ENCODE peak calls at places on chromosomes 16 and 17, in seven cellular contexts. M is Right ventricle myocardium superior, W is glutamatergic neuron, B is Calu3, K is GM19239, N is NCI-H1092, Q is GM10248. E is an unnamed sample.

GRCh38 chr16:25063102-25063501 is 47.9 kb upstream of the ARHGAP17 start:
- DNase-seq in N (no peak), M (no peak), Q (peak), B (no peak), W (no peak), K (no peak), E (no peak)

GRCh38 chr16:28192811-28193529 is 18.8 kb downstream of the XPO6 start:
- DNase-seq in M (no peak), N (no peak), B (no peak), K (peak), Q (peak), W (no peak), E (no peak)

GRCh38 chr17:65542595-65542994 is 18.9 kb downstream of the AXIN2 start:
- DNase-seq in Q (no peak), N (no peak), W (no peak), B (no peak), K (no peak), M (no peak), E (no peak)

GRCh38 chr17:70901870-70902269 is 732.5 kb downstream of the KCNJ2 start:
- DNase-seq in Q (no peak), W (no peak), K (no peak), N (no peak), M (no peak), B (no peak), E (no peak)

GRCh38 chr16:2474877-2475412 is at the start of gene TBC1D24:
- DNase-seq in B (peak), N (peak), W (peak), Q (peak), M (peak), K (peak), E (peak)

GRCh38 chr16:56801762-56802161 is 63.2 kb upstream of the SLC12A3 start:
- DNase-seq in K (no peak), Q (no peak), W (no peak), N (no peak), B (no peak), M (no peak), E (no peak)

GRCh38 chr17:6608321-6608720 is 32.2 kb downstream of the KIAA0753 start:
- DNase-seq in N (no peak), B (peak), W (no peak), K (no peak), M (no peak), Q (no peak), E (no peak)

GRCh38 chr16:67922740-67923139 is 8.9 kb downstream of the CTRL start:
- DNase-seq in K (no peak), Q (no peak), W (no peak), N (peak), M (no peak), B (no peak), E (no peak)

GRCh38 chr17:19977360-19978205 is at the start of gene AKAP10:
- DNase-seq in B (peak), Q (peak), K (peak), N (peak), W (peak), M (peak), E (peak)

GRCh38 chr17:81053043-81053970 is 18.4 kb downstream of the BAIAP2 start:
- DNase-seq in B (no peak), Q (no peak), M (no peak), N (no peak), W (no peak), K (no peak), E (no peak)

GRCh38 chr16:20192801-20193200 is 119.1 kb upstream of the GPR139 start:
- DNase-seq in Q (no peak), K (no peak), N (no peak), W (no peak), M (no peak), B (no peak), E (no peak)

GRCh38 chr17:38448208-38448776 is 20.0 kb downstream of the ARHGAP23 start:
- DNase-seq in W (no peak), K (no peak), M (no peak), Q (no peak), B (no peak), N (no peak), E (no peak)

GRCh38 chr17:60590075-60590474 is 9.9 kb upstream of the PPM1D start:
- DNase-seq in N (no peak), Q (no peak), B (no peak), M (no peak), K (no peak), W (no peak), E (no peak)